ENCODE peak calls at places on chromosomes 16 and 17, in four cellular contexts. Q is brain microvascular endothelial cell; I is tibial nerve; C is CD4-positive, alpha-beta T cell. D is an unnamed sample.

GRCh38 chr16:57946181-57946801 is 24.6 kb downstream of the CNGB1 start:
- DNase-seq in C (no peak), I (no peak), Q (no peak), D (no peak)

GRCh38 chr16:87784812-87785211 is 19.0 kb upstream of the KLHDC4 start:
- DNase-seq in Q (no peak), I (no peak), C (no peak), D (no peak)

GRCh38 chr17:39080416-39081179 is 70.8 kb downstream of the PLXDC1 start:
- DNase-seq in Q (peak), C (no peak), I (no peak), D (peak)

GRCh38 chr17:3973498-3974137 is 9.4 kb upstream of the ATP2A3 start:
- DNase-seq in C (no peak), I (no peak), Q (no peak), D (no peak)

GRCh38 chr16:12539185-12539929 is 264.3 kb downstream of the CPPED1 start:
- DNase-seq in I (no peak), C (no peak), Q (peak), D (no peak)

GRCh38 chr17:21106316-21106715 is 20.4 kb upstream of the DHRS7B start:
- DNase-seq in Q (no peak), I (no peak), C (no peak), D (no peak)

GRCh38 chr17:773467-774319 is 8.4 kb downstream of the GLOD4 start:
- DNase-seq in Q (no peak), C (no peak), I (no peak), D (no peak)

GRCh38 chr16:66569827-66570405 is 3.7 kb downstream of the CMTM1 start:
- DNase-seq in Q (peak), I (no peak), C (no peak), D (no peak)

GRCh38 chr17:5707482-5707881 is 123.2 kb upstream of the NLRP1 start:
- DNase-seq in I (no peak), Q (no peak), C (no peak), D (no peak)

GRCh38 chr16:9612267-9612666 is 520.8 kb downstream of the HAPSTR1 start:
- DNase-seq in I (no peak), Q (peak), C (no peak), D (no peak)

GRCh38 chr17:66268247-66268927 is 34.0 kb upstream of the PRKCA start:
- DNase-seq in C (no peak), I (no peak), Q (peak), D (no peak)

GRCh38 chr17:43750154-43750553 is 8.4 kb downstream of the SOST start:
- DNase-seq in I (no peak), Q (no peak), C (no peak), D (no peak)

GRCh38 chr16:75621170-75621477 is 2.0 kb downstream of the ADAT1 start:
- DNase-seq in C (no peak), I (no peak), Q (no peak), D (no peak)

GRCh38 chr16:75476817-75477216 is 12.3 kb upstream of the TMEM170A start:
- DNase-seq in Q (no peak), I (no peak), C (no peak), D (no peak)

GRCh38 chr17:59800530-59800942 is 92.2 kb downstream of the TUBD1 start:
- DNase-seq in C (no peak), I (no peak), Q (no peak), D (no peak)

GRCh38 chr16:56742030-56742984 is 12.4 kb downstream of the NUP93 start:
- DNase-seq in Q (peak), C (no peak), I (no peak), D (no peak)

GRCh38 chr16:85982563-85982939 is 83.6 kb downstream of the IRF8 start:
- DNase-seq in C (no peak), Q (no peak), I (no peak), D (peak)

GRCh38 chr17:37710344-37710886 is 34.4 kb downstream of the HNF1B start:
- DNase-seq in I (no peak), C (no peak), Q (peak), D (no peak)

GRCh38 chr17:28524476-28525415 is 18.6 kb downstream of the FOXN1 start:
- DNase-seq in C (no peak), I (no peak), Q (peak), D (no peak)

GRCh38 chr16:86549076-86549892 is 5.8 kb downstream of the MTHFSD start:
- DNase-seq in C (no peak), I (no peak), Q (no peak), D (peak)

GRCh38 chr16:86509759-86510464 is 415 bp upstream of the FOXF1 start:
- DNase-seq in Q (no peak), I (no peak), C (no peak), D (no peak)

GRCh38 chr17:57016764-57017116 is 38.8 kb downstream of the SCPEP1 start:
- DNase-seq in I (no peak), Q (peak), C (no peak), D (no peak)

GRCh38 chr16:28291651-28292626 is at the start of gene SBK1:
- DNase-seq in Q (peak), I (peak), C (peak), D (peak)

GRCh38 chr16:75025766-75026165 is 26.9 kb downstream of the ZNRF1 start:
- DNase-seq in Q (peak), C (no peak), I (no peak), D (no peak)

GRCh38 chr16:8958344-8958808 is 5.3 kb downstream of the USP7 start:
- DNase-seq in I (no peak), C (no peak), Q (peak), D (peak)

GRCh38 chr17:76840884-76841775 is 27.1 kb upstream of the MGAT5B start:
- DNase-seq in C (no peak), Q (no peak), I (no peak), D (no peak)

GRCh38 chr16:28823291-28823718 is 506 bp downstream of the ATXN2L start:
- DNase-seq in Q (no peak), C (no peak), I (no peak), D (no peak)

GRCh38 chr17:35116845-35117244 is 2.8 kb downstream of the RAD51D start:
- DNase-seq in C (no peak), Q (no peak), I (no peak), D (no peak)

GRCh38 chr16:65062736-65063583 is 58.9 kb downstream of the CDH11 start:
- DNase-seq in Q (no peak), C (no peak), I (no peak), D (no peak)

GRCh38 chr17:81161972-81162371 is 3.3 kb upstream of the PVALEF start:
- DNase-seq in I (no peak), C (no peak), Q (no peak), D (no peak)

GRCh38 chr17:58447039-58447975 is 30.0 kb upstream of the RNF43 start:
- DNase-seq in I (no peak), Q (peak), C (peak), D (peak)

GRCh38 chr17:59007995-59008394 is 98.7 kb downstream of the TRIM37 start:
- DNase-seq in Q (no peak), C (no peak), I (no peak), D (no peak)

GRCh38 chr16:51637744-51638100 is 486.7 kb upstream of the SALL1 start:
- DNase-seq in I (no peak), Q (no peak), C (no peak), D (no peak)

GRCh38 chr17:76529224-76529642 is 8.3 kb downstream of the CYGB start:
- DNase-seq in Q (peak), I (peak), C (no peak), D (peak)

GRCh38 chr17:2240541-2240940 is 63.0 kb downstream of the SMG6 start:
- DNase-seq in Q (no peak), I (no peak), C (no peak), D (no peak)

GRCh38 chr16:81214745-81215166 is 23.7 kb upstream of the BCO1 start:
- DNase-seq in Q (peak), I (no peak), C (no peak), D (no peak)

DNA sequence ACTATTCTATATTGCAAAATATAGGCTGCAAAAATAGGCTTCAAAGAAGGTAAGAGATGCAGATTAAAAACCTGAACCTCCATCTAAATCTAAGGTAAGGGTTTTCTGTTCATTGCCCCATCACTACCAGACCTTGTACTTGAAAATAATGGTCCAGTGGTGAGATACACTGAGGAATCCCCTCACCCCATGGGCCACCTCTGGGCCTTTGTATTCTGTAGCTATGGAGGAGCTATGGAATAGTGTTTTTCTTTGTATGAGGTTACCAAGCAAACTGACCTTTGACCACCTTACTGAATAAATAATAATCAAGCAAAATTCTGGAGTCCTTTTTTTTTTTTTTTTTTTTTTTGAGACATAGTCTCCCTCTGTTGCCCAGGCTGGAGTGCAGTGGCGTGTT is 4.8 kb upstream of the UBE2Z start:
- DNase-seq in I (no peak), Q (no peak), C (no peak), D (no peak)
- TF ChIP-seq CTCF in I (no peak), Q (no peak), C (no peak), D (no peak)

GRCh38 chr17:27295945-27296344 is 2.0 kb downstream of the WSB1 start:
- DNase-seq in C (no peak), I (no peak), Q (no peak), D (no peak)
- H3K27ac ChIP-seq in C (no peak), I (peak), Q (peak), D (peak)

GRCh38 chr16:53412549-53412948 is 21.7 kb upstream of the RBL2 start:
- DNase-seq in Q (no peak), I (no peak), C (no peak), D (no peak)
- TF ChIP-seq CTCF in Q (no peak), I (no peak), C (no peak), D (no peak)

GRCh38 chr17:63698381-63698885 is 1.5 kb downstream of the LIMD2 start:
- DNase-seq in I (no peak), Q (no peak), C (no peak), D (no peak)

GRCh38 chr17:63699638-63700527 is at the start of gene LIMD2:
- DNase-seq in I (no peak), C (peak), Q (no peak), D (no peak)

GRCh38 chr17:63697341-63698286 is 2.3 kb downstream of the LIMD2 start:
- DNase-seq in Q (peak), C (peak), I (no peak), D (peak)

GRCh38 chr17:63700528-63701441 is 860 bp upstream of the LIMD2 start:
- DNase-seq in I (no peak), C (peak), Q (peak), D (no peak)

DNA sequence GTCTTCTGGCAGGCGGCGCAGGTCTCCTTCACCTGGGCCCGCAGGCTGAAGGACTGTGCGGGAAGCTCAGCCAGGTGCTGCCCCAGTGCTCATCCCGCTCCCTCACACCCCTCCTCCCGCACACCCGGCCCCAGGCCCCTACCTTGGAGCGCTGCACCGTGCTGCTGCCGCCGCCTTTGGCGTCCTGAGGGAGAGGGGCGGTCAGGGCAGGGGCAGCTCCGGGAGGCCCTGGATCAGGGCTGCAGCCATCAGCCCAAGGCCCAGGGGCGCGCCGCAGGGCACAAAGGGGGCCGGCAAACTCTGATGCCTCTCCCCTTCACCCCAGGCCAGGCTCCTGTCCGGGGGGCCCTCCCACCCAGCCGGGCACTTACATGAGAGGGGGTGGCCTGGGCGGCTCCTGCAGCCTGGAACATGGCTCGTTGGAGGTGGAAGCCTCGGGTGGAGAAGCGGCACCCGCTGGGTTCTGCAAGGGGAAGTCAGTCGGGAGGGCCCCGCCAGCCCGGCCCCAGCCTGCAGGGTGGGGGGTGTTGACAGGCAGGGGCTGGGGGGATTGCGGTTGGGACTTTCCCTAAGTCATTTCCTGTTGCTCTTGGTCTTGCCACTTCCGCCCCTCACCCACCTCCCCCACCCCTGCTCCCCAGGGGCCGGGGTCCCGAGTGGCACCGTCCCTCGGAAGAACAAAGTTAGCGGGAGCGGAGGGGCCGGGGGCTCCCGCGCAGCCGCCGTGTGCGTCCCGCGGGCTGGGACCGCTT is 863 bp downstream of the LIMD2 start:
- DNase-seq in C (peak), I (no peak), Q (no peak), D (no peak)
- H3K27ac ChIP-seq in C (peak), I (peak), Q (no peak), D (peak)

DNA sequence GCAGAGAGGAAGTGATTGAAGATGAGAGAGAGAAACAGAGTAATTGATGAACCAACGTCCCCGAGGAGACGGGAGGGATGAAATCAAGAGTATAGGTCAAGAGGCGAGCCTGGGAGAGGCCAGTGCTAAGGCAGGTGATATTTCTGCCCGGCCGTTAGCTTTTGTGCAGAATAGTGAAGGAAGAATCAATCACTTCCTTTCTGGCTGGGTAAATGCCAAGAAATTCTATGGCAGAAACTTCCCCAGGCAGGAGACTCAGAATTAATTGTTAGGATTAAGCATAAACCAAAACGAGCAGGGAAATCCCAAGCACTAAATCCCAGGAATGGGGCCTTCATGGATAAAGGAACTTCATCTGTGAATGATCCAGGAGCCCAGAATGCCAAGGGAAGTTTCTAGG is 273.8 kb downstream of the CDH13 start:
- DNase-seq in C (no peak), Q (no peak), I (no peak), D (no peak)
- TF ChIP-seq CTCF in C (no peak), Q (no peak), I (no peak), D (no peak)

GRCh38 chr17:50663812-50664374 is 29.2 kb downstream of the ABCC3 start:
- DNase-seq in I (no peak), Q (no peak), C (no peak), D (no peak)
- H3K27ac ChIP-seq in I (no peak), Q (no peak), C (no peak), D (no peak)

GRCh38 chr16:168424-168823 is 2.6 kb downstream of the HBM start:
- DNase-seq in Q (no peak), I (no peak), C (no peak), D (no peak)
- TF ChIP-seq CTCF in Q (no peak), I (no peak), C (no peak), D (no peak)

GRCh38 chr17:40092581-40092980 is 7.8 kb downstream of the NR1D1 start:
- DNase-seq in Q (no peak), C (no peak), I (no peak), D (no peak)

GRCh38 chr17:40095356-40095943 is 4.9 kb downstream of the NR1D1 start:
- DNase-seq in Q (no peak), I (no peak), C (no peak), D (peak)

GRCh38 chr17:40094874-40095273 is 5.5 kb downstream of the NR1D1 start:
- DNase-seq in C (no peak), Q (no peak), I (no peak), D (peak)

GRCh38 chr17:40093005-40093579 is 7.3 kb downstream of the NR1D1 start:
- DNase-seq in I (no peak), Q (no peak), C (no peak), D (no peak)

GRCh38 chr17:40093580-40094201 is 6.7 kb downstream of the NR1D1 start:
- DNase-seq in I (no peak), Q (no peak), C (no peak), D (peak)
- H3K27ac ChIP-seq in I (peak), Q (no peak), C (no peak), D (peak)

DNA sequence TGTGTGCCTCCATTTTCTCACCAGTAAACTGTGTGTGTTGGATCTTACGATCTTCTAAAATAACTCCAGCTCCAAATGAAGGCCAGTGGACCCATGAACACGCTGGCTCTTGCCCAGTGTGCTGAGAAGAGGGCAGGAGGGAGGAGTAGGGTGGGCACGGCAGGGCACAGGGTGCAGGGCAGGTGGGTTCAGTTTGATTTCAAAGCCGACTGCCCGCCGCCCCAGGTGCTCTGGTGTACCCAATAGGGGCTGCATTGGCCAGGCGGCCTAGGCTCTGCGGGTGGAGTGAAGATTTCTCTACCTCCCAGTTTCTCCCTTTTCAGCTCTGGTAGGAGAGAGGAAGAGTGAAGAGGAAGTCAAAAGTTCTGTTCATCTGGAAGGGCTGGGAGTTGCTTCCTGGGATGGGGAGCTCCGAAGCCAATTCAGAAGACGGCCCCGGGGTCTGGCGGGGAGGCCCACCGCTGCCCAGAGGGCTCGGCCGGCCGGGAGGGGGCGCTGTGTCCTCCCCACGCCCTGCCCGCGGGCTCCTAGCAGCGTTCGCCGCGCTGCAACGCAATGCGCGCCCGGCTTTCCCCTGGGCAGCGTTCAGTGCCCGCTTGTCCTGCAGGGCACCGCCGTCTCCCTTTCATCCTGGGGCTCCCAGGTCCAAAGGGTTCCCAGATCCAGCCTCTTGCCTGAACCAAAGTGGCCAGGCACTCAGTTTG is 1.1 kb upstream of the CRHR1 start:
- DNase-seq in C (peak), I (no peak), Q (no peak), D (no peak)
- TF ChIP-seq CTCF in C (no peak), I (peak), Q (peak), D (peak)